ENCODE peak calls at places on chromosome 13, in eight cellular contexts. L is neural progenitor cell, S is HepG2, F is keratinocyte, B is H9, I is HCT116, H is mammary epithelial cell, N is GM23248. Y is an unnamed sample. For H3K79me2, the result is how much of the 10 kb centered on the place peaks cover.

GRCh38 chr13:28318418-28318995 is 176.4 kb downstream of the FLT1 start:
- DNase-seq in S (no peak), H (no peak), F (no peak), N (no peak), I (no peak), B (no peak), L (no peak), Y (peak)

GRCh38 chr13:54637377-54637776 is 1608.8 kb downstream of the OLFM4 start:
- DNase-seq in L (peak), B (no peak), N (no peak), H (no peak), F (no peak), S (peak), I (no peak), Y (no peak)

GRCh38 chr13:114173753-114174152 is 5.3 kb upstream of the CFAP97D2 start:
- DNase-seq in B (no peak), H (no peak), N (peak), F (no peak), L (no peak), I (no peak), S (no peak), Y (no peak)

GRCh38 chr13:111217661-111218060 is 102.6 kb downstream of the ARHGEF7 start:
- DNase-seq in H (no peak), B (no peak), I (no peak), N (no peak), L (no peak), F (no peak), S (no peak), Y (no peak)

GRCh38 chr13:95607363-95607762 is 37.1 kb downstream of the DZIP1 start:
- DNase-seq in L (no peak), F (no peak), B (no peak), N (peak), S (no peak), I (no peak), H (peak), Y (no peak)

GRCh38 chr13:27631665-27632064 is 10.0 kb downstream of the POLR1D start:
- DNase-seq in S (no peak), I (no peak), F (no peak), B (no peak), N (no peak), L (no peak), H (no peak), Y (no peak)

GRCh38 chr13:90622547-90622946 is 724.9 kb upstream of the MIR17HG start:
- DNase-seq in L (no peak), I (no peak), F (peak), B (no peak), S (no peak), N (peak), H (peak), Y (no peak)

GRCh38 chr13:51033431-51034185 is 77.5 kb downstream of the C13orf42 start:
- DNase-seq in I (no peak), F (no peak), B (no peak), H (no peak), L (no peak), N (no peak), S (no peak), Y (no peak)

GRCh38 chr13:107202371-107203023 is 634.6 kb upstream of the ARGLU1 start:
- DNase-seq in F (no peak), N (peak), I (no peak), L (no peak), H (peak), B (no peak), S (peak), Y (no peak)

GRCh38 chr13:74025369-74025768 is 108.8 kb downstream of the KLF12 start:
- DNase-seq in F (no peak), L (no peak), B (no peak), H (no peak), N (no peak), S (no peak), I (no peak), Y (no peak)

GRCh38 chr13:74026753-74027152 is 107.5 kb downstream of the KLF12 start:
- DNase-seq in B (peak), S (no peak), F (no peak), H (peak), I (no peak), N (no peak), L (no peak), Y (peak)

GRCh38 chr13:74024856-74025255 is 109.3 kb downstream of the KLF12 start:
- DNase-seq in N (no peak), I (no peak), H (no peak), L (no peak), S (peak), F (no peak), B (no peak), Y (no peak)

GRCh38 chr13:74024314-74024713 is 109.9 kb downstream of the KLF12 start:
- DNase-seq in L (no peak), I (no peak), N (no peak), H (no peak), B (no peak), S (peak), F (no peak), Y (no peak)

GRCh38 chr13:74027161-74027779 is 106.9 kb downstream of the KLF12 start:
- DNase-seq in S (no peak), L (no peak), F (no peak), N (no peak), H (no peak), B (no peak), I (no peak), Y (peak)
- H3K9ac ChIP-seq in S (no peak), L (no peak), F (no peak), N (no peak), H (no peak), B (no peak), I (no peak), Y (peak)

GRCh38 chr13:40941581-40941980 is 77.5 kb downstream of the ELF1 start:
- DNase-seq in L (no peak), I (no peak), N (no peak), S (no peak), H (no peak), F (no peak), B (no peak), Y (no peak)
- H3K79me2 ChIP-seq in L (under half), I (under half), N (under half), S (under half), H (under half), F (under half), B (under half), Y (half or more)

DNA sequence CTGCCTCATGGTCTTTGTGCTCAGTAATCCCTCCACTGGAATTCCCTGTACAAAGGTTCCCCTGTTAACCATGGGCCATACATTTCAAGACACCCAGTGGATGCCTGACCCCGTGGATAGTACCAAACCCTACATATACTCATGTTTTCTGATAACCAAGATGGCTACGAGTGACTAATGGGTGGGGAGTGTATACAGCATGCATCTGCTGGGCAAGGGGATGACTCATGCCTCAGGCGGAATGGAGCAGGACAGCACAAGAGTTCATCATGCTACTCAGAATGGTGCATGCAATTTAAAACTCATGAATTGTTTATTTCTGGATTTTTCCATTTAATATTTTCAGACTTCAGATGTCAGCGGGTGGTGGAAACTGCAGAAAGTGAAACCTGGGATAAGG is 13.3 kb upstream of the FGF9 start:
- DNase-seq in F (peak), L (no peak), S (no peak), B (no peak), H (peak), N (peak), I (no peak), Y (no peak)
- H2AFZ ChIP-seq in F (peak), L (no peak), S (no peak), B (no peak), H (peak), N (no peak), I (peak), Y (no peak)

GRCh38 chr13:49022472-49023144 is 46.9 kb downstream of the FNDC3A start:
- DNase-seq in N (peak), B (no peak), I (no peak), S (no peak), F (no peak), L (no peak), H (peak), Y (peak)
- H3K9ac ChIP-seq in N (peak), B (no peak), I (no peak), S (no peak), F (no peak), L (no peak), H (no peak), Y (no peak)

DNA sequence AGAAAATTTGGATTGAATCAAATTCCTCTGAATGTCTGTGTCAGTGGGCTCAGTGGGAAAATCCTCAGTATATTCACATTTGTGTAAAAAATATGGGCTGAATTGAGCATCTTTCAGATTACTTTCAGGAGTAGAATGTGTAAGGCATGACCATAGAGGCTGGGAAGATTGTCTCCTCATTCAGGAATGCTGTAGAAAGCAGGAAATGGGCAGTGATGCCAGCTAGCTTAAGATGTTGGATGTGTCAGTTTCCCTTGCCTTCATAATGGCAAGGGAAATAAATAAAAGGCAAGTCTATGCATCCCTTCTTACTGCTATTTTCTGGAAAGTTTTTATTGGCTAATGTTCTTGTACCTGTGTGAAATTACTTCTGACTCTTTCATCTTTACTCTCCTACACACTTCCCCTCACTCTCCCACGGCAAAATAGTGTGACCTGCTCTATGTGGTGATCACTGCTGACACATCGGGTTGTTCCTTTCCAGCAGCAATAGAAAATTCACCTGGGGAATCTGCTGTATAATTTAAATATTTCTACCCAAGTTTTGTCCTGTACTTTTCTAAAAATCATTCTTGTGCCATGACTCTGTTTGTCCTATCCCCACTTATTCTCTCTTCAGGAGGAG is 103.2 kb downstream of the LMO7 start:
- DNase-seq in L (no peak), F (no peak), N (peak), I (no peak), B (no peak), S (no peak), H (peak), Y (no peak)
- H3K79me2 ChIP-seq in L (under half), F (under half), N (half or more), I (under half), B (under half), S (under half), H (under half), Y (under half)

DNA sequence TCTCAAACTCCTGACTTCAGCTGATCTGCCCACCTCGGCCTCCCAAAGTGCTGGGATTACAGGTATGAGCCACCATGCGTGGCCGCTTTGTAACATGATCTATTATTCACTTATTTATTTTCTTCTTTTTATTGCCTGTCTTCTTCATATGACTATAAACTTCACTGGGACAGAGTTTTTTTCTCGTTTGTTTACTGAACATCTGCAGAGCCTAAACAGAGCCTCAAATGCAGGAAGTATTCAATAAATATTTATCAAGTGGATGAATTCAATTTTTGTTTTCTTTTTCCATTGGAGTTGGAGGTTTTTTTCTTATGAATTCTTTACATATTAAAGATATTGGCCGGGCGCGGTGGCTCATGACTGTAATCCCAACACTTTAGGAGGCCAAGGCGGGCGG is 54.7 kb downstream of the SKA3 start:
- DNase-seq in L (no peak), S (no peak), F (no peak), H (no peak), I (no peak), N (no peak), B (no peak), Y (no peak)
- H2AFZ ChIP-seq in L (no peak), S (no peak), F (no peak), H (no peak), I (no peak), N (no peak), B (no peak), Y (no peak)